ENCODE peak calls at places on chromosome 19, in seven cellular contexts. L, N, B, K, A, Y and Z are unnamed samples.

GRCh38 chr19:41325947-41326706 is 16.2 kb downstream of the CCDC97 start:
- DNase-seq in L (peak), N (no peak), B (no peak), K (peak), A (peak), Y (peak), Z (no peak)

GRCh38 chr19:7236153-7236552 is 58.1 kb downstream of the INSR start:
- DNase-seq in L (no peak), N (no peak), B (no peak), K (no peak), A (no peak), Y (no peak), Z (no peak)

GRCh38 chr19:4007836-4008539 is 452 bp downstream of the PIAS4 start:
- DNase-seq in L (peak), N (peak), B (no peak), K (no peak), A (no peak), Y (no peak), Z (no peak)

GRCh38 chr19:6117534-6117933 is 7.2 kb upstream of the RFX2 start:
- DNase-seq in L (no peak), N (no peak), B (no peak), K (no peak), A (no peak), Y (no peak), Z (no peak)

GRCh38 chr19:29439021-29439420 is 86.8 kb upstream of the VSTM2B start:
- DNase-seq in L (no peak), N (no peak), B (no peak), K (no peak), A (no peak), Y (no peak), Z (no peak)

GRCh38 chr19:6465006-6465405 is 935 bp downstream of the CRB3 start:
- DNase-seq in L (no peak), N (no peak), B (no peak), K (no peak), A (no peak), Y (no peak), Z (no peak)

GRCh38 chr19:41811036-41811435 is 14.6 kb downstream of the CEACAM3 start:
- DNase-seq in L (no peak), N (no peak), B (no peak), K (peak), A (peak), Y (no peak), Z (no peak)

GRCh38 chr19:31518626-31519025 is 169.4 kb upstream of the TSHZ3 start:
- DNase-seq in L (no peak), N (no peak), B (no peak), K (no peak), A (no peak), Y (no peak), Z (no peak)

GRCh38 chr19:50191270-50191669 is 12.2 kb upstream of the MYH14 start:
- DNase-seq in L (no peak), N (no peak), B (no peak), K (no peak), A (no peak), Y (no peak), Z (no peak)

GRCh38 chr19:58038688-58039204 is 4.9 kb downstream of the ZSCAN1 start:
- DNase-seq in L (no peak), N (no peak), B (no peak), K (no peak), A (no peak), Y (no peak), Z (no peak)

GRCh38 chr19:29724741-29725140 is 9.7 kb upstream of the C19orf12 start:
- DNase-seq in L (no peak), N (no peak), B (no peak), K (no peak), A (no peak), Y (no peak), Z (no peak)

GRCh38 chr19:18469245-18470107 is 31.5 kb upstream of the ISYNA1 start:
- DNase-seq in L (peak), N (peak), B (no peak), K (peak), A (peak), Y (peak), Z (peak)

GRCh38 chr19:5147971-5148793 is 179.3 kb downstream of the KDM4B start:
- DNase-seq in L (no peak), N (peak), B (peak), K (no peak), A (no peak), Y (peak), Z (no peak)

GRCh38 chr19:32165176-32165575 is 180.2 kb upstream of the ZNF507 start:
- DNase-seq in L (no peak), N (no peak), B (no peak), K (no peak), A (no peak), Y (no peak), Z (no peak)

GRCh38 chr19:7413629-7414028 is 64.9 kb downstream of the ARHGEF18 start:
- DNase-seq in L (no peak), N (no peak), B (no peak), K (no peak), A (no peak), Y (no peak), Z (no peak)

GRCh38 chr19:55477905-55478304 is 1.5 kb downstream of the ZNF628 start:
- DNase-seq in L (no peak), N (no peak), B (no peak), K (no peak), A (peak), Y (no peak), Z (no peak)

GRCh38 chr19:6091771-6092291 is 18.5 kb downstream of the RFX2 start:
- DNase-seq in L (no peak), N (no peak), B (no peak), K (no peak), A (no peak), Y (peak), Z (no peak)

GRCh38 chr19:47110521-47111080 is 3.0 kb downstream of the ZC3H4 start:
- DNase-seq in L (no peak), N (no peak), B (no peak), K (no peak), A (peak), Y (no peak), Z (no peak)

GRCh38 chr19:44582581-44583265 is 30.6 kb upstream of the IGSF23 start:
- DNase-seq in L (peak), N (no peak), B (no peak), K (no peak), A (no peak), Y (peak), Z (no peak)
- TF ChIP-seq CTCF in L (peak), N (no peak), B (peak), K (no peak), A (peak), Y (peak), Z (peak)

GRCh38 chr19:2723345-2723715 is 2.2 kb upstream of the DIRAS1 start:
- DNase-seq in L (no peak), N (no peak), B (no peak), K (no peak), A (no peak), Y (no peak), Z (no peak)

GRCh38 chr19:2722541-2723344 is 1.6 kb upstream of the DIRAS1 start:
- DNase-seq in L (no peak), N (peak), B (peak), K (no peak), A (peak), Y (peak), Z (no peak)

GRCh38 chr19:2723747-2724146 is 2.6 kb upstream of the DIRAS1 start:
- DNase-seq in L (no peak), N (no peak), B (no peak), K (no peak), A (no peak), Y (no peak), Z (no peak)

GRCh38 chr19:2726160-2726855 is 5.1 kb upstream of the DIRAS1 start:
- DNase-seq in L (no peak), N (no peak), B (no peak), K (no peak), A (no peak), Y (no peak), Z (no peak)

GRCh38 chr19:2724148-2724557 is 3.0 kb upstream of the DIRAS1 start:
- DNase-seq in L (peak), N (no peak), B (no peak), K (no peak), A (no peak), Y (no peak), Z (no peak)
- TF ChIP-seq CTCF in L (no peak), N (no peak), B (no peak), K (no peak), A (no peak), Y (no peak), Z (peak)

GRCh38 chr19:19642506-19643157 is 825 bp downstream of the GMIP start:
- DNase-seq in L (no peak), N (no peak), B (no peak), K (peak), A (no peak), Y (no peak), Z (no peak)

GRCh38 chr19:19643158-19644053 is at the start of gene GMIP:
- DNase-seq in L (peak), N (peak), B (no peak), K (peak), A (peak), Y (peak), Z (peak)

GRCh38 chr19:19647037-19647835 is 3.8 kb upstream of the GMIP start:
- DNase-seq in L (no peak), N (no peak), B (no peak), K (no peak), A (peak), Y (no peak), Z (no peak)

GRCh38 chr19:19645233-19645870 is 1.9 kb upstream of the GMIP start:
- DNase-seq in L (no peak), N (no peak), B (no peak), K (no peak), A (peak), Y (no peak), Z (no peak)

DNA sequence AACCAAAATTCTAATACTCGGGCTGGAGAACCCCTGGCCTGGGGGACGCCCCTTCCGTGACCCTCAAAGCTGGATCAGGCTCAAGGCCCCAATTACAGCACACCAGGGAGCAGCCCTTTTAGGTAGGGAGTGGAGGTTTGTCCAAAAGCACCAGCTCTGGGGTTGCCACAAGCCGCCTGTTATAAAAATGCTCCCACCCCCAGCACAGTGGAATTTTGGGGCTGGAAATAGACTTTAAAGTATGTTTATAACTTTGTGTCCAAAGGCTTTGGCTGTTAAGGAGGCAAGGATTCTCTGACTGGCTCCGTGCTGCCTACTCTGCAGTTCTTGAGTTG is 564 bp upstream of the GMIP start:
- DNase-seq in L (no peak), N (no peak), B (no peak), K (no peak), A (no peak), Y (no peak), Z (no peak)
- TF ChIP-seq CTCF in L (no peak), N (no peak), B (no peak), K (no peak), A (peak), Y (no peak), Z (no peak)

GRCh38 chr19:35797663-35798062 is 15.0 kb downstream of the PRODH2 start:
- DNase-seq in L (peak), N (no peak), B (no peak), K (no peak), A (peak), Y (no peak), Z (no peak)

GRCh38 chr19:35796645-35797542 is 15.8 kb downstream of the PRODH2 start:
- DNase-seq in L (no peak), N (no peak), B (no peak), K (no peak), A (no peak), Y (no peak), Z (no peak)

GRCh38 chr19:35806597-35806996 is 6.0 kb downstream of the PRODH2 start:
- DNase-seq in L (no peak), N (no peak), B (no peak), K (no peak), A (no peak), Y (no peak), Z (no peak)

GRCh38 chr19:35805518-35806102 is 7.0 kb downstream of the PRODH2 start:
- DNase-seq in L (no peak), N (no peak), B (no peak), K (no peak), A (no peak), Y (no peak), Z (no peak)

DNA sequence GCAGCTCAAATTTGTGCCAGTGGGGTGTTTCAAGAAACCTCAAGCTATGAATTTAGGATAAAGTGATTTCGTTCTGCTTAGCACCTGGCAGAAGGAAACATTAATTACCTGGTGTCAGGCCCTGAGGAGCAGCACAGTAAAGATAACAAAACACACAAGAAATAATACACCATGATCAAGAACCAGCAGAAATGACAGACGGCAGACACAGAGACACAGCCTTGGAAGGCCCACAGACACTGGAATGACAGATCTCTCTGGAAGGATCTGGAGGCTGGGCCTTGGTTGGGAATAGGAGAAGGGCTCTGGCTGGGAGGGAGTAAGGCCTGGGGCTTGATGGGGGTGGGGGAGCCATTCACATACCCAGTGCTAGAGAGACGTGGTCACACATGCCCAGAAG is 10.8 kb downstream of the PRODH2 start:
- DNase-seq in L (no peak), N (no peak), B (no peak), K (no peak), A (no peak), Y (no peak), Z (no peak)
- TF ChIP-seq CTCF in L (no peak), N (no peak), B (no peak), K (no peak), A (no peak), Y (no peak), Z (no peak)

GRCh38 chr19:10895920-10896319 is 24.6 kb downstream of the CARM1 start:
- DNase-seq in L (peak), N (no peak), B (no peak), K (no peak), A (no peak), Y (no peak), Z (no peak)
- TF ChIP-seq CTCF in L (no peak), N (no peak), B (no peak), K (peak), A (no peak), Y (peak), Z (peak)

GRCh38 chr19:48899781-48900476 is at the start of gene NUCB1:
- DNase-seq in L (peak), N (peak), B (peak), K (peak), A (peak), Y (peak), Z (peak)
- TF ChIP-seq CTCF in L (no peak), N (peak), B (peak), K (no peak), A (peak), Y (peak), Z (no peak)

GRCh38 chr19:13034636-13035035 is 39.4 kb downstream of the NFIX start:
- DNase-seq in L (no peak), N (no peak), B (no peak), K (no peak), A (no peak), Y (peak), Z (no peak)

GRCh38 chr19:13033819-13034611 is 38.7 kb downstream of the NFIX start:
- DNase-seq in L (peak), N (peak), B (no peak), K (peak), A (peak), Y (peak), Z (no peak)

GRCh38 chr19:13032837-13033236 is 37.6 kb downstream of the NFIX start:
- DNase-seq in L (no peak), N (no peak), B (no peak), K (no peak), A (peak), Y (no peak), Z (no peak)

GRCh38 chr19:13031917-13032623 is 36.8 kb downstream of the NFIX start:
- DNase-seq in L (no peak), N (no peak), B (no peak), K (no peak), A (peak), Y (peak), Z (no peak)

DNA sequence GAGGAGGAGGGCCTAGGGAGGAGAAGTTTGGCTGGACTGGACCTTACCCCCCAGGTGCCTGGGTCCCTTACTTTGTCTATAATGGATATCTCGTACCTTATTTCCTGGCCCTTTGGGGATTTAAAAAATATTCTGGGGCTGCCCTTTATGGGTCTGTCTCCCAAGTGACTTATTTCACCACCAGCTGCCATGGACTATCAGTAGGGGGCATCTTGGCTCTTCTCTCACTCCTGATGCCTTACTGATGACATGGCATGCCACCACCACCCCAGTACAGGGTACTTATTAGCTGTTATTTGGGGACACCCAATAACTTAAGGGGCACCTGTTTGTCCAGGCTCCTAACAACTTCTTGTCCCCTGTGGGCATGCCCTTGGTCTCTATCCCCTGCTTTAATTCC is 38.0 kb downstream of the NFIX start:
- DNase-seq in L (no peak), N (no peak), B (no peak), K (no peak), A (no peak), Y (no peak), Z (no peak)
- TF ChIP-seq CTCF in L (no peak), N (no peak), B (no peak), K (no peak), A (no peak), Y (peak), Z (no peak)